ENCODE peak calls at places on chromosomes 13 and 19, in four cellular contexts. B is K562, F is HepG2, Z is GM12878. J is an unnamed sample.

GRCh38 chr13:44231786-44232516 is 141.7 kb upstream of the SERP2 start:
- DNase-seq in B (no peak), F (peak; percentile 46), Z (no peak), J (no peak)

GRCh38 chr13:113041821-113042335 is 63.7 kb upstream of the F7 start:
- DNase-seq in B (no peak), F (no peak), Z (no peak), J (no peak)

GRCh38 chr19:1624458-1624857 is 19.2 kb upstream of the UQCR11 start:
- DNase-seq in B (peak; percentile 84), F (peak; percentile 14), Z (no peak), J (peak; percentile 88)

GRCh38 chr13:98050041-98050466 is 92.8 kb upstream of the FARP1 start:
- DNase-seq in B (no peak), F (peak; percentile 78), Z (no peak), J (peak; percentile 38)

GRCh38 chr13:59270327-59270726 is 893.4 kb downstream of the DIAPH3 start:
- DNase-seq in B (no peak), F (no peak), Z (no peak), J (no peak)

GRCh38 chr19:55454787-55455243 is 6.6 kb downstream of the ISOC2 start:
- DNase-seq in B (peak; percentile 59), F (peak; percentile 34), Z (no peak), J (peak; percentile 73)

GRCh38 chr13:97810152-97810551 is 143.3 kb upstream of the IPO5 start:
- DNase-seq in B (no peak), F (peak; percentile 13), Z (no peak), J (peak; percentile 21)

GRCh38 chr19:6654347-6655310 is 15.3 kb downstream of the TNFSF14 start:
- DNase-seq in B (no peak), F (no peak), Z (no peak), J (no peak)

GRCh38 chr13:75180805-75181455 is 301.0 kb downstream of the TBC1D4 start:
- DNase-seq in B (no peak), F (no peak), Z (no peak), J (no peak)

DNA sequence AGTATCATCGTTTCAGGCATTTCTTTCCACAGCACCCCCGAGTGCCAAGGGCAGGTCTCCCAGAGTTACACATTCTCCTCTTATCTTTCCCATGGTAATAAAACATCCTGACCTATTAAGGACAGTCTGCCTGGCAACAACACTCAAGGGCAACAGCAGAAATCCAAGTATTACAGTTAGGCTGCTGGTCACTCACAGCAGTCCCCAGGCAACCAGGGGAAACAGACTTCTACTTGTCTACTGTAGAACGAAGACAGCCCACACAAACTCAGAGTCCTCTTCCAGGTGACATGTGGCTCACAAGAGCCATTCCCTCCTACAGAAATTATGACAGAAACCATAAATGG is 24.3 kb downstream of the RCBTB1 start:
- DNase-seq in B (no peak), F (peak; percentile 23), Z (no peak), J (peak; percentile 63)
- TF ChIP-seq CHD2 in B (no peak), F (no peak), Z (no peak), J (no peak)

GRCh38 chr13:26380930-26381329 is 127.0 kb downstream of the CDK8 start:
- DNase-seq in B (no peak), F (no peak), Z (no peak), J (no peak)

GRCh38 chr13:26376430-26376829 is 122.5 kb downstream of the CDK8 start:
- DNase-seq in B (no peak), F (no peak), Z (no peak), J (no peak)

GRCh38 chr13:26379831-26380230 is 125.9 kb downstream of the CDK8 start:
- DNase-seq in B (no peak), F (no peak), Z (no peak), J (no peak)

GRCh38 chr13:26377038-26377437 is 123.1 kb downstream of the CDK8 start:
- DNase-seq in B (peak; percentile 11), F (peak; percentile 28), Z (no peak), J (peak; percentile 38)

GRCh38 chr13:26378116-26378515 is 124.2 kb downstream of the CDK8 start:
- DNase-seq in B (no peak), F (no peak), Z (no peak), J (no peak)
- TF ChIP-seq NFIC in B (no peak), F (no peak), Z (no peak), J (no peak)

DNA sequence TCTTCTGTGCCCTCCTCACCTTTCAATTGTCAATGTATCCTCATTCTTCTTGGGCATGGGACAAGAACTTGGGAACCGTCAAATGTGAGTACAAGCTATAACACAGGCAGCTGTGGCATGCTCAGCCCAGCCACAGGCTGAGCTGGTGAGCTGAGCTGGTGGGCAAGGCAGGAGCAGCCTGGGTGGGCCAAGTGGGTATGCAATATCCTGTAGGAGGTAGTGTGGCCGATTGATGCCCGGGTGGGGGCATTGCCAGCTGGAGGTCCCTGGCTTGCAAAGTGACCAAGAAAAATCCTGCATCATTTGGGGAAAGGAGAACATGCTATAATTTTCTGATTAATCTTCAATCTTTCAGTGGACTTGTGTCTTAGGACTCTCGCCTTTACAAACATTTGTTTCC is 507.2 kb upstream of the SLC10A2 start:
- DNase-seq in B (no peak), F (no peak), Z (no peak), J (no peak)
- TF ChIP-seq CHD2 in B (no peak), F (no peak), Z (no peak), J (no peak)

DNA sequence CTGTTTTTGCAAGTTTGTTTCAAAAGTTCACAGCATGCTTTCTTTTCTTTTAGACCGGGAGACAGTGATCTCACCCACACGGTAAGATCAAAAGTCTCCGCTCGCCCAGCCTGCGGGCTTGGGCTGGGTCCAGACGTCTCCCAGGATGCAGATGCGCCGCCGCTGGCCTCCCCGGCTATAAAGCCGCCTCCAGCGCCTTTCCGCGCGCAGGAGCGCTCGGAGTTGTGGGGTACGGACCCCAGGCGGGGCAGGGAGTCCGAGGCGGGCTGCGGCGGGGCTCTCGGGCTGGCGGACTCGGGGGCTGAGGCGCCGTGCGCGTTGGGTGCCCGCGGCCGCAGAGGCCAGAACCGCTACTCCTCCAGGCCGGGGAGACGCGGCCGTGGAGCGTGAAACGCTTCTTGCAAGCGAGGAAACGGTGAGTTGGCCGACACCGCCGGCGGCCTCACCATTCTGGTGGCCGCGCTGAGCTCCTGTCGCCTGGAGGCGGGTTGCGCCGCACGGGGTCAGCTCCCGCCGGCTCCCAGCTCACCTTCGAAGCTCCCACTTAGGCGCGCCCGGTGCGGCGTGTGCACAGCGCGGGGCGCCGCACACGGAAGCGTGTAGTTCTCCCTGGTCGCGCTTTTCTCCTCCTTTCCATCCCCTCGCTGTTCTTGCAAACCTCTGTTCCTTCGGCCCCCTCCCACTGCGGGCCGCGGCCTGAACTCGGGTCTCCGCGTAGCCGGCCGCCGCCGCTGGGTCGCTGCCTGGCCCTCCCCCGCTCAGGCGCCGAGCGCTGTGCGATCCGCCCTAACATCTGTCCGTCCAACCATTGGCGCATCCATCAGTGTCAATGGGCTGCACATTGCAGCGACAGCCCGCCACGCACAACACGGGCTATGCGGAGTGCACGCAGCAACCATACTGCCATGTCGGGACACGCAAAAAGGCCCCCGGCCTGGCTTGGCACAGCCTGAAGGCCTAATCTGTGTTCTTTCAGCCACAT is 2.3 kb upstream of the TSHZ3 start:
- DNase-seq in B (no peak), F (no peak), Z (no peak), J (peak; percentile 74)
- TF ChIP-seq NFIC in B (no peak), F (no peak), Z (no peak), J (no peak)

DNA sequence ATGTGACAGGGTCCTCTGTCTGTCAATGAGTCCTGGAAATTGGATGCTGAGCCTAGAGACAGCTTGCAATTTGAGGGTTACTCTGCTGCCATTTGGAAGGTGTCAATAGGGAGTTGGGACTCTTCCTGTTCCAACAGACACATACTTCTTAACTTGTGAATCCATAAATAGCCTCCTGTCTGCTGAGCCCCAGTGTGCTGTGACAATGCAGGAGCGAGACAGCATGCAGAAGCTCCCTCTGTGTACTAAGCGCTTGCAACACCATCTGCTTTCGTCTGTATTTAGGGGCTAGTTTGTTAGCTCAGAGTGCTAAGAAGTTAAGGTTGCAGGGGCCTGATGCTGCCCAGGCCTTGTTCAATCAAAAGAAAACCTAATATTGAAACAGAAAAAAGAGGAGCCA is 58.5 kb upstream of the GPR12 start:
- DNase-seq in B (no peak), F (no peak), Z (no peak), J (no peak)
- TF ChIP-seq CHD2 in B (no peak), F (no peak), Z (no peak), J (no peak)

J was measured in SK-N-SH.